ENCODE peak calls at places on chromosomes 16 and 17, in nine cellular contexts. H is transverse colon; M is CD4-positive, alpha-beta T cell; W is tibial nerve; V is tibial artery; X is PC-3; G is heart left ventricle; K is CD8-positive, alpha-beta memory T cell; C is right cardiac atrium. S is an unnamed sample.
A peak's percentile ranks its signal among the peaks of the same experiment; 100 is the strongest.

GRCh38 chr16:56600398-56600999 is 7.9 kb upstream of the MT2A start:
- DNase-seq in M (no peak), K (peak; percentile 60), H (no peak), X (peak; percentile 68), W (no peak), G (no peak), V (no peak), C (no peak), S (no peak)

GRCh38 chr16:61721561-61721960 is 314.7 kb downstream of the CDH8 start:
- DNase-seq in W (no peak), K (no peak), X (peak; percentile 3), H (no peak), G (no peak), C (no peak), V (no peak), M (no peak), S (no peak)

GRCh38 chr16:60485877-60486489 is 1550.3 kb downstream of the CDH8 start:
- DNase-seq in V (no peak), M (no peak), K (no peak), X (no peak), H (no peak), G (no peak), W (no peak), C (no peak), S (no peak)

GRCh38 chr17:1604831-1605528 is 23.7 kb downstream of the SLC43A2 start:
- DNase-seq in W (no peak), X (no peak), H (no peak), G (no peak), K (no peak), C (no peak), V (no peak), M (no peak), S (no peak)

GRCh38 chr16:57185446-57185944 is 344 bp downstream of the PSME3IP1 start:
- DNase-seq in M (no peak), K (peak; percentile 60), V (peak; percentile 75), W (no peak), G (peak; percentile 54), X (peak; percentile 64), C (peak; percentile 52), H (peak; percentile 50), S (peak; percentile 22)

GRCh38 chr17:79979201-79979840 is 56.4 kb downstream of the TBC1D16 start:
- DNase-seq in V (peak; percentile 35), K (peak; percentile 14), M (no peak), H (no peak), X (no peak), G (no peak), C (no peak), W (no peak), S (no peak)

GRCh38 chr17:51298508-51299371 is 38.4 kb downstream of the UTP18 start:
- DNase-seq in W (no peak), M (no peak), C (no peak), V (no peak), K (no peak), G (no peak), H (no peak), X (peak; percentile 68), S (no peak)

GRCh38 chr16:8453359-8453758 is 137.0 kb downstream of the TMEM114 start:
- DNase-seq in W (no peak), G (no peak), K (no peak), C (no peak), V (no peak), M (no peak), H (no peak), X (no peak), S (no peak)

GRCh38 chr17:57466042-57466471 is 209.7 kb downstream of the MSI2 start:
- DNase-seq in M (no peak), K (no peak), X (no peak), V (no peak), H (no peak), W (no peak), G (no peak), C (no peak), S (no peak)

GRCh38 chr17:64080174-64080618 is 49.7 kb downstream of the ERN1 start:
- DNase-seq in V (no peak), W (no peak), K (no peak), M (no peak), H (no peak), C (no peak), X (no peak), G (no peak), S (no peak)

GRCh38 chr16:2776500-2777139 is 460 bp downstream of the ELOB start:
- DNase-seq in G (no peak), C (no peak), V (no peak), K (no peak), M (no peak), H (no peak), W (no peak), X (peak; percentile 15), S (no peak)

GRCh38 chr16:68128577-68129305 is 43.6 kb downstream of the NFATC3 start:
- DNase-seq in C (no peak), W (no peak), X (peak; percentile 15), V (no peak), K (no peak), H (no peak), G (no peak), M (no peak), S (no peak)

DNA sequence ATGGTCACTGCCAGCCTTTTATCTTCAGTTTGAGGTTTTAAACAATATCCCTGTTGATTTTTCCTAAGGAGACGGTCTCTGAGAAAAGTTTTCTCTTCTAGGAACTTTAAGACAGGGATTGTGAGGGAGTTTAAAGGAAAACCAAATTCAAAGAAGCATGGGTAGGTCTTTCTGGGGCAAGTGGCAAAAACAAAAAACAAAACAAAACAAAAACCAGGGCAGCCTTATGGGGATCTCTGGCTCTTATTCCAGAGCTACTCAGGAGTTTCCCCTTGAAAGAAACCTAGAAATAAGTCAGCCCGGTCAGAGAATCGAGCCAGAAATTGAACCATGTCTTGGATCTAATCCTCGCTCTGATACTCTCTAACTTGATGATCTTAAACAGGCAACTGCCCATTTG is 424.5 kb downstream of the GRIN2A start:
- DNase-seq in X (no peak), M (no peak), K (no peak), C (no peak), G (no peak), W (no peak), V (no peak), H (no peak), S (no peak)
- H3K9me3 ChIP-seq in X (no peaks in the 10 kb centered on the region), M (no peaks in the 10 kb centered on the region), K (no peaks in the 10 kb centered on the region), C (no peaks in the 10 kb centered on the region), G (no peaks in the 10 kb centered on the region), W (no peaks in the 10 kb centered on the region), V (no peaks in the 10 kb centered on the region), H (no peaks in the 10 kb centered on the region), S (no peaks in the 10 kb centered on the region)

DNA sequence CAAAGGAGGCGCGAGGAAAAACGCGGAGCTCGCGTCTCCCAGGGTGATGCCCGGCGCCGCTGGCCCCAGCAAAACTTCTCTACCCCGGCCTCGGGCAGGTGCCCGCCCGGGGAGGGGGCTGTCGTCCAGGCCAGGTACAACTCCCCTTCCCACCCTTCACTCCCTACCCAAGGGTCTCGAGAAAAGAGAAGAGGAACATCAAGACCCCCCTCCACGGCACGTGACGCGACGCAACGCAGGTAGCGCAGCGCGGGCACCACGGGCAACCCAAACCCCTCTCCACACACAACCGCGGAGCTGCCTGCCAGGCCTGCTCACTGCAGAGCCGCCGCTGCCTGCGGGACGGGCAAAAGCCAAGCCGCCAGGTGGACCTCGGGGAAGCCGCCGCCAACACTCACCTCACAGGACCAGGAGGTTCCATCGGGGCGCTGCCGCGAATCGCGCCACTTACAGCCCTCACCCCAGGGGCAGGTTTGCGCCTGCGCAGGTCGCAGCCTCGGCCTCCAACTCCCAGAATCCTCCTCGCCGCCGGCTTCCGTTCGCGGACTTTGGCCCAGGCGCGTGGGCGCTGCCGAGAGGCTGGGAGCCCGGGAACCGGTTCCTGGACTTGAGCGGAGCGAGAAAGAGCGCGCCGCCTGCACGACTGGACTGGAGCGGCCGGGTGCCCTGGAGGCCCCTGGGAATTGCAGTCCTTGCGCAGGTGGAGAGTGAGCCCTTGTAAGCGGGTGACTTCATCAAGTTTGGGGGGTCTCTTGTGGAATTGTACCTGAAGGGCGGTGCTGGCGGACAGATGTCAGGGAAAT is at the start of gene ZNF232:
- DNase-seq in X (peak; percentile 91), V (peak; percentile 95), C (peak; percentile 96), K (peak; percentile 92), W (peak; percentile 81), M (peak; percentile 81), G (peak; percentile 97), H (peak; percentile 97), S (peak; percentile 82)
- H3K9me3 ChIP-seq in X (no peaks in the 10 kb centered on the region), V (no peaks in the 10 kb centered on the region), C (no peaks in the 10 kb centered on the region), K (no peaks in the 10 kb centered on the region), W (no peaks in the 10 kb centered on the region), M (no peaks in the 10 kb centered on the region), G (no peaks in the 10 kb centered on the region), H (no peaks in the 10 kb centered on the region), S (no peaks in the 10 kb centered on the region)

GRCh38 chr16:35749253-35750141 is 2290.1 kb downstream of the TP53TG3F start:
- DNase-seq in K (no peak), G (no peak), M (no peak), H (no peak), V (no peak), C (no peak), X (no peak), W (no peak), S (no peak)

GRCh38 chr16:35751191-35751941 is 2292.0 kb downstream of the TP53TG3F start:
- DNase-seq in M (no peak), V (no peak), C (no peak), W (no peak), G (no peak), H (no peak), K (no peak), X (no peak), S (no peak)

GRCh38 chr16:35750701-35751104 is 2291.3 kb downstream of the TP53TG3F start:
- DNase-seq in M (no peak), W (no peak), G (no peak), V (no peak), H (no peak), C (no peak), X (no peak), K (no peak), S (no peak)

GRCh38 chr16:35748621-35749252 is 2289.3 kb downstream of the TP53TG3F start:
- DNase-seq in X (no peak), G (no peak), C (no peak), M (no peak), V (no peak), K (no peak), W (no peak), H (no peak), S (no peak)

GRCh38 chr16:35750157-35750689 is 2290.8 kb downstream of the TP53TG3F start:
- DNase-seq in C (no peak), G (no peak), K (no peak), X (no peak), H (no peak), W (no peak), V (no peak), M (no peak), S (no peak)
- H3K9me3 ChIP-seq in C (no peaks in the 10 kb centered on the region), G (no peaks in the 10 kb centered on the region), K (no peaks in the 10 kb centered on the region), X (no peaks in the 10 kb centered on the region), H (peaks cover 15% of the 10 kb centered on the region), W (no peaks in the 10 kb centered on the region), V (no peaks in the 10 kb centered on the region), M (peaks cover 63% of the 10 kb centered on the region), S (no peaks in the 10 kb centered on the region)

GRCh38 chr16:89556750-89557149 is 3.7 kb upstream of the RPL13 start:
- DNase-seq in W (no peak), V (no peak), M (no peak), G (no peak), H (no peak), K (no peak), X (no peak), C (no peak), S (no peak)
- H3K9me3 ChIP-seq in W (no peaks in the 10 kb centered on the region), V (no peaks in the 10 kb centered on the region), M (no peaks in the 10 kb centered on the region), G (no peaks in the 10 kb centered on the region), H (no peaks in the 10 kb centered on the region), K (no peaks in the 10 kb centered on the region), X (no peaks in the 10 kb centered on the region), C (no peaks in the 10 kb centered on the region), S (no peaks in the 10 kb centered on the region)